ENCODE peak calls at places on chromosome 10, in ten cellular contexts. One of them, this sample, is unnamed.

GRCh38 chr10:7000063-7000462 is 410.8 kb downstream of the SFMBT2 start:
- DNase-seq in foreskin fibroblast: no peak
- DNase-seq in heart right ventricle: no peak
- DNase-seq in stomach: no peak
- DNase-seq in Calu3: no peak
- DNase-seq in MCF 10A: no peak
- DNase-seq in PC-3: no peak
- DNase-seq in AG09309: no peak
- DNase-seq in A549: no peak
- DNase-seq in neural crest cell: no peak
- DNase-seq in this sample: no peak

GRCh38 chr10:86188796-86189558 is 177.6 kb downstream of the GRID1 start:
- DNase-seq in neural crest cell: no peak
- DNase-seq in heart right ventricle: no peak
- DNase-seq in A549: no peak
- DNase-seq in foreskin fibroblast: no peak
- DNase-seq in stomach: peak
- DNase-seq in MCF 10A: no peak
- DNase-seq in Calu3: no peak
- DNase-seq in AG09309: no peak
- DNase-seq in PC-3: no peak
- DNase-seq in this sample: no peak

GRCh38 chr10:81576336-81576735 is 298.7 kb upstream of the NRG3 start:
- DNase-seq in foreskin fibroblast: no peak
- DNase-seq in PC-3: no peak
- DNase-seq in heart right ventricle: no peak
- DNase-seq in MCF 10A: peak
- DNase-seq in Calu3: no peak
- DNase-seq in AG09309: no peak
- DNase-seq in A549: no peak
- DNase-seq in stomach: no peak
- DNase-seq in neural crest cell: no peak
- DNase-seq in this sample: no peak

GRCh38 chr10:101686133-101686925 is 8.6 kb downstream of the FBXW4 start:
- DNase-seq in A549: no peak
- DNase-seq in Calu3: no peak
- DNase-seq in foreskin fibroblast: no peak
- DNase-seq in neural crest cell: no peak
- DNase-seq in stomach: no peak
- DNase-seq in heart right ventricle: no peak
- DNase-seq in PC-3: no peak
- DNase-seq in AG09309: no peak
- DNase-seq in MCF 10A: no peak
- DNase-seq in this sample: no peak

GRCh38 chr10:64468219-64468618 is 947.0 kb downstream of the REEP3 start:
- DNase-seq in heart right ventricle: no peak
- DNase-seq in foreskin fibroblast: no peak
- DNase-seq in Calu3: peak
- DNase-seq in neural crest cell: peak
- DNase-seq in MCF 10A: no peak
- DNase-seq in AG09309: no peak
- DNase-seq in stomach: no peak
- DNase-seq in A549: no peak
- DNase-seq in PC-3: peak
- DNase-seq in this sample: no peak

GRCh38 chr10:59674211-59674836 is 35.3 kb downstream of the SLC16A9 start:
- DNase-seq in neural crest cell: no peak
- DNase-seq in Calu3: no peak
- DNase-seq in foreskin fibroblast: peak
- DNase-seq in PC-3: peak
- DNase-seq in MCF 10A: peak
- DNase-seq in stomach: no peak
- DNase-seq in AG09309: peak
- DNase-seq in A549: no peak
- DNase-seq in heart right ventricle: no peak
- DNase-seq in this sample: no peak

GRCh38 chr10:75033399-75034130 is 77.9 kb upstream of the SAMD8 start:
- DNase-seq in heart right ventricle: peak
- DNase-seq in PC-3: no peak
- DNase-seq in neural crest cell: no peak
- DNase-seq in Calu3: no peak
- DNase-seq in stomach: no peak
- DNase-seq in A549: no peak
- DNase-seq in MCF 10A: no peak
- DNase-seq in foreskin fibroblast: no peak
- DNase-seq in AG09309: no peak
- DNase-seq in this sample: no peak

GRCh38 chr10:127990846-127991542 is 84.1 kb downstream of the PTPRE start:
- DNase-seq in heart right ventricle: no peak
- DNase-seq in stomach: no peak
- DNase-seq in AG09309: peak
- DNase-seq in A549: peak
- DNase-seq in PC-3: peak
- DNase-seq in Calu3: peak
- DNase-seq in MCF 10A: peak
- DNase-seq in neural crest cell: no peak
- DNase-seq in foreskin fibroblast: no peak
- DNase-seq in this sample: no peak

GRCh38 chr10:131204406-131205152 is 106.9 kb downstream of the TCERG1L start:
- DNase-seq in foreskin fibroblast: no peak
- DNase-seq in PC-3: no peak
- DNase-seq in AG09309: no peak
- DNase-seq in heart right ventricle: no peak
- DNase-seq in Calu3: no peak
- DNase-seq in neural crest cell: no peak
- DNase-seq in MCF 10A: no peak
- DNase-seq in A549: no peak
- DNase-seq in stomach: peak
- DNase-seq in this sample: no peak

GRCh38 chr10:75358835-75359421 is 42.6 kb downstream of the ZNF503 start:
- DNase-seq in MCF 10A: peak
- DNase-seq in Calu3: peak
- DNase-seq in stomach: no peak
- DNase-seq in PC-3: peak
- DNase-seq in foreskin fibroblast: peak
- DNase-seq in neural crest cell: no peak
- DNase-seq in A549: peak
- DNase-seq in AG09309: peak
- DNase-seq in heart right ventricle: no peak
- DNase-seq in this sample: no peak

GRCh38 chr10:16856567-16856966 is 39.3 kb upstream of the RSU1 start:
- DNase-seq in MCF 10A: no peak
- DNase-seq in PC-3: no peak
- DNase-seq in heart right ventricle: no peak
- DNase-seq in foreskin fibroblast: no peak
- DNase-seq in Calu3: no peak
- DNase-seq in neural crest cell: no peak
- DNase-seq in AG09309: no peak
- DNase-seq in stomach: no peak
- DNase-seq in A549: no peak
- DNase-seq in this sample: no peak

GRCh38 chr10:106705576-106706526 is 458.7 kb downstream of the SORCS1 start:
- DNase-seq in MCF 10A: peak
- DNase-seq in AG09309: no peak
- DNase-seq in Calu3: peak
- DNase-seq in stomach: peak
- DNase-seq in neural crest cell: peak
- DNase-seq in foreskin fibroblast: peak
- DNase-seq in A549: no peak
- DNase-seq in PC-3: peak
- DNase-seq in heart right ventricle: peak
- DNase-seq in this sample: peak

GRCh38 chr10:132309879-132310591 is 2.3 kb upstream of the STK32C start:
- DNase-seq in foreskin fibroblast: no peak
- DNase-seq in Calu3: no peak
- DNase-seq in heart right ventricle: no peak
- DNase-seq in neural crest cell: no peak
- DNase-seq in PC-3: no peak
- DNase-seq in AG09309: no peak
- DNase-seq in stomach: no peak
- DNase-seq in A549: no peak
- DNase-seq in MCF 10A: no peak
- DNase-seq in this sample: no peak

GRCh38 chr10:14386202-14386593 is 55.5 kb upstream of the FRMD4A start:
- DNase-seq in Calu3: peak
- DNase-seq in heart right ventricle: no peak
- DNase-seq in PC-3: peak
- DNase-seq in foreskin fibroblast: peak
- DNase-seq in A549: no peak
- DNase-seq in neural crest cell: no peak
- DNase-seq in AG09309: peak
- DNase-seq in stomach: no peak
- DNase-seq in MCF 10A: peak
- DNase-seq in this sample: no peak

GRCh38 chr10:76899490-76899889 is 738.1 kb downstream of the KCNMA1 start:
- DNase-seq in MCF 10A: no peak
- DNase-seq in heart right ventricle: no peak
- DNase-seq in Calu3: no peak
- DNase-seq in stomach: no peak
- DNase-seq in PC-3: no peak
- DNase-seq in A549: no peak
- DNase-seq in AG09309: peak
- DNase-seq in neural crest cell: no peak
- DNase-seq in foreskin fibroblast: peak
- DNase-seq in this sample: no peak

GRCh38 chr10:59820471-59820870 is 67.2 kb upstream of the MRLN start:
- DNase-seq in stomach: no peak
- DNase-seq in neural crest cell: no peak
- DNase-seq in AG09309: no peak
- DNase-seq in Calu3: no peak
- DNase-seq in foreskin fibroblast: no peak
- DNase-seq in MCF 10A: no peak
- DNase-seq in heart right ventricle: no peak
- DNase-seq in A549: no peak
- DNase-seq in PC-3: no peak
- DNase-seq in this sample: no peak

GRCh38 chr10:34719746-34720145 is 95.3 kb downstream of the PARD3 start:
- DNase-seq in AG09309: no peak
- DNase-seq in Calu3: no peak
- DNase-seq in PC-3: no peak
- DNase-seq in heart right ventricle: no peak
- DNase-seq in MCF 10A: peak
- DNase-seq in A549: no peak
- DNase-seq in foreskin fibroblast: no peak
- DNase-seq in stomach: no peak
- DNase-seq in neural crest cell: no peak
- DNase-seq in this sample: no peak

GRCh38 chr10:36428507-36428906 is 696.9 kb upstream of the ANKRD30A start:
- DNase-seq in A549: no peak
- DNase-seq in stomach: no peak
- DNase-seq in MCF 10A: no peak
- DNase-seq in heart right ventricle: no peak
- DNase-seq in Calu3: no peak
- DNase-seq in AG09309: no peak
- DNase-seq in neural crest cell: no peak
- DNase-seq in PC-3: no peak
- DNase-seq in foreskin fibroblast: no peak
- DNase-seq in this sample: no peak

GRCh38 chr10:1155791-1156615 is 99.8 kb downstream of the WDR37 start:
- DNase-seq in foreskin fibroblast: no peak
- DNase-seq in AG09309: no peak
- DNase-seq in neural crest cell: no peak
- DNase-seq in PC-3: no peak
- DNase-seq in A549: no peak
- DNase-seq in stomach: peak
- DNase-seq in Calu3: no peak
- DNase-seq in MCF 10A: no peak
- DNase-seq in heart right ventricle: no peak
- DNase-seq in this sample: no peak

GRCh38 chr10:52778511-52779392 is 6.2 kb upstream of the MBL2 start:
- DNase-seq in heart right ventricle: no peak
- DNase-seq in stomach: no peak
- DNase-seq in PC-3: peak
- DNase-seq in neural crest cell: no peak
- DNase-seq in A549: no peak
- DNase-seq in foreskin fibroblast: peak
- DNase-seq in MCF 10A: peak
- DNase-seq in Calu3: no peak
- DNase-seq in AG09309: no peak
- DNase-seq in this sample: no peak
- TF ChIP-seq CTCF in heart right ventricle: peak
- TF ChIP-seq CTCF in stomach: no peak
- TF ChIP-seq CTCF in PC-3: peak
- TF ChIP-seq CTCF in neural crest cell: peak
- TF ChIP-seq CTCF in A549: peak
- TF ChIP-seq CTCF in foreskin fibroblast: peak
- TF ChIP-seq CTCF in MCF 10A: peak
- TF ChIP-seq CTCF in Calu3: peak
- TF ChIP-seq CTCF in AG09309: peak
- TF ChIP-seq CTCF in this sample: no peak

GRCh38 chr10:89391882-89392756 is at the start of gene IFIT1:
- DNase-seq in heart right ventricle: no peak
- DNase-seq in stomach: peak
- DNase-seq in neural crest cell: no peak
- DNase-seq in A549: peak
- DNase-seq in MCF 10A: peak
- DNase-seq in Calu3: peak
- DNase-seq in foreskin fibroblast: peak
- DNase-seq in PC-3: peak
- DNase-seq in AG09309: peak
- DNase-seq in this sample: no peak
- TF ChIP-seq CTCF in heart right ventricle: no peak
- TF ChIP-seq CTCF in stomach: no peak
- TF ChIP-seq CTCF in neural crest cell: no peak
- TF ChIP-seq CTCF in A549: peak
- TF ChIP-seq CTCF in MCF 10A: no peak
- TF ChIP-seq CTCF in Calu3: no peak
- TF ChIP-seq CTCF in foreskin fibroblast: no peak
- TF ChIP-seq CTCF in PC-3: peak
- TF ChIP-seq CTCF in AG09309: no peak
- TF ChIP-seq CTCF in this sample: no peak

GRCh38 chr10:54985732-54986131 is 184.7 kb upstream of the PCDH15 start:
- DNase-seq in A549: no peak
- DNase-seq in stomach: no peak
- DNase-seq in heart right ventricle: no peak
- DNase-seq in neural crest cell: no peak
- DNase-seq in foreskin fibroblast: no peak
- DNase-seq in Calu3: no peak
- DNase-seq in PC-3: peak
- DNase-seq in MCF 10A: peak
- DNase-seq in AG09309: no peak
- DNase-seq in this sample: no peak
- TF ChIP-seq CTCF in A549: peak
- TF ChIP-seq CTCF in stomach: peak
- TF ChIP-seq CTCF in heart right ventricle: peak
- TF ChIP-seq CTCF in neural crest cell: peak
- TF ChIP-seq CTCF in foreskin fibroblast: no peak
- TF ChIP-seq CTCF in Calu3: peak
- TF ChIP-seq CTCF in PC-3: peak
- TF ChIP-seq CTCF in MCF 10A: peak
- TF ChIP-seq CTCF in AG09309: no peak
- TF ChIP-seq CTCF in this sample: no peak

DNA sequence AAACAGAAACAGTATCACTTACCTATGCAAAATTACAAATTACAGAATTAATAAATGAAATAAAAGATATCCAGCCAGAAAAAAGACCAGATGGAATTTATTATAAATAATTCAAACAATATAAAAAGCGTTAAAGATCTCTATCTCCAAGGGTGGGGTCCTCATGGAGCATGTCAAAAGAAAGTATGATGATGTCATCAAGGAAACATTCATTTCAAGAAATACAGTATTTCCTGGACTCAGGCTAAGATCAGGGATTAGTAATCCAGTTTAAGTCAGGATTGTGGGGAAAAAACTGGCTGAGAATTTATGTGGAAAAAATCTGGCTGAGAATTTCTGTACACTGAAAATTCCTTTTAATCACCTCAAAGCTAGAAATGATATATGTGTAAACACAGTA is 1075.3 kb downstream of the XPNPEP1 start:
- DNase-seq in AG09309: no peak
- DNase-seq in heart right ventricle: no peak
- DNase-seq in Calu3: no peak
- DNase-seq in A549: no peak
- DNase-seq in PC-3: peak
- DNase-seq in neural crest cell: no peak
- DNase-seq in stomach: no peak
- DNase-seq in foreskin fibroblast: no peak
- DNase-seq in MCF 10A: no peak
- DNase-seq in this sample: no peak
- TF ChIP-seq CTCF in AG09309: no peak
- TF ChIP-seq CTCF in heart right ventricle: no peak
- TF ChIP-seq CTCF in Calu3: no peak
- TF ChIP-seq CTCF in A549: no peak
- TF ChIP-seq CTCF in PC-3: no peak
- TF ChIP-seq CTCF in neural crest cell: no peak
- TF ChIP-seq CTCF in stomach: no peak
- TF ChIP-seq CTCF in foreskin fibroblast: no peak
- TF ChIP-seq CTCF in MCF 10A: no peak
- TF ChIP-seq CTCF in this sample: no peak

This sample was measured in natural killer cell.